ENCODE peak calls at places on chromosomes 6 and 20, in seven cellular contexts. One of them, this sample, is unnamed.

GRCh38 chr6:46014511-46015118 is 1.0 kb downstream of the CLIC5 start:
- DNase-seq in upper lobe of right lung: no peak
- DNase-seq in adrenal gland: no peak
- DNase-seq in pancreas: no peak
- DNase-seq in prostate gland: peak; percentile 10
- DNase-seq in spleen: peak; percentile 73
- DNase-seq in tibial artery: no peak
- DNase-seq in this sample: no peak

GRCh38 chr20:34089655-34090324 is 22.3 kb downstream of the EIF2S2 start:
- DNase-seq in upper lobe of right lung: no peak
- DNase-seq in adrenal gland: no peak
- DNase-seq in pancreas: no peak
- DNase-seq in prostate gland: peak; percentile 52
- DNase-seq in spleen: no peak
- DNase-seq in tibial artery: no peak
- DNase-seq in this sample: no peak

GRCh38 chr6:835476-836160 is 142.7 kb upstream of the EXOC2 start:
- DNase-seq in upper lobe of right lung: no peak
- DNase-seq in adrenal gland: peak; percentile 17
- DNase-seq in pancreas: no peak
- DNase-seq in prostate gland: no peak
- DNase-seq in spleen: no peak
- DNase-seq in tibial artery: no peak
- DNase-seq in this sample: no peak

GRCh38 chr6:29051680-29052079 is 6.7 kb upstream of the OR2W1 start:
- DNase-seq in upper lobe of right lung: no peak
- DNase-seq in adrenal gland: no peak
- DNase-seq in pancreas: no peak
- DNase-seq in prostate gland: no peak
- DNase-seq in spleen: no peak
- DNase-seq in tibial artery: no peak
- DNase-seq in this sample: no peak

GRCh38 chr6:20029979-20030378 is 182.3 kb downstream of the MBOAT1 start:
- DNase-seq in upper lobe of right lung: no peak
- DNase-seq in adrenal gland: no peak
- DNase-seq in pancreas: no peak
- DNase-seq in prostate gland: no peak
- DNase-seq in spleen: no peak
- DNase-seq in tibial artery: no peak
- DNase-seq in this sample: no peak

GRCh38 chr6:102766946-102767345 is 1373.4 kb downstream of the GRIK2 start:
- DNase-seq in upper lobe of right lung: no peak
- DNase-seq in adrenal gland: no peak
- DNase-seq in pancreas: no peak
- DNase-seq in prostate gland: no peak
- DNase-seq in spleen: no peak
- DNase-seq in tibial artery: no peak
- DNase-seq in this sample: no peak

GRCh38 chr6:40816601-40817000 is 222.4 kb downstream of the UNC5CL start:
- DNase-seq in upper lobe of right lung: no peak
- DNase-seq in adrenal gland: no peak
- DNase-seq in pancreas: no peak
- DNase-seq in prostate gland: no peak
- DNase-seq in spleen: no peak
- DNase-seq in tibial artery: no peak
- DNase-seq in this sample: no peak

GRCh38 chr6:69423785-69424184 is 373.0 kb downstream of the LMBRD1 start:
- DNase-seq in upper lobe of right lung: no peak
- DNase-seq in adrenal gland: no peak
- DNase-seq in pancreas: no peak
- DNase-seq in prostate gland: no peak
- DNase-seq in spleen: no peak
- DNase-seq in tibial artery: no peak
- DNase-seq in this sample: no peak

GRCh38 chr6:46376562-46376969 is 114.7 kb downstream of the RCAN2 start:
- DNase-seq in upper lobe of right lung: no peak
- DNase-seq in adrenal gland: no peak
- DNase-seq in pancreas: no peak
- DNase-seq in prostate gland: no peak
- DNase-seq in spleen: no peak
- DNase-seq in tibial artery: no peak
- DNase-seq in this sample: no peak

GRCh38 chr6:79981647-79982046 is 22.8 kb upstream of the TTK start:
- DNase-seq in upper lobe of right lung: no peak
- DNase-seq in adrenal gland: no peak
- DNase-seq in pancreas: no peak
- DNase-seq in prostate gland: no peak
- DNase-seq in spleen: no peak
- DNase-seq in tibial artery: no peak
- DNase-seq in this sample: no peak

GRCh38 chr20:19973920-19974620 is 43.1 kb upstream of the NAA20 start:
- DNase-seq in upper lobe of right lung: peak; percentile 71
- DNase-seq in adrenal gland: no peak
- DNase-seq in pancreas: no peak
- DNase-seq in prostate gland: peak; percentile 63
- DNase-seq in spleen: no peak
- DNase-seq in tibial artery: peak; percentile 94
- DNase-seq in this sample: no peak

GRCh38 chr6:8683204-8683603 is 247.9 kb upstream of the SLC35B3 start:
- DNase-seq in upper lobe of right lung: no peak
- DNase-seq in adrenal gland: no peak
- DNase-seq in pancreas: no peak
- DNase-seq in prostate gland: no peak
- DNase-seq in spleen: no peak
- DNase-seq in tibial artery: no peak
- DNase-seq in this sample: no peak

GRCh38 chr6:8686077-8686476 is 250.7 kb upstream of the SLC35B3 start:
- DNase-seq in upper lobe of right lung: no peak
- DNase-seq in adrenal gland: no peak
- DNase-seq in pancreas: no peak
- DNase-seq in prostate gland: no peak
- DNase-seq in spleen: no peak
- DNase-seq in tibial artery: no peak
- DNase-seq in this sample: no peak

DNA sequence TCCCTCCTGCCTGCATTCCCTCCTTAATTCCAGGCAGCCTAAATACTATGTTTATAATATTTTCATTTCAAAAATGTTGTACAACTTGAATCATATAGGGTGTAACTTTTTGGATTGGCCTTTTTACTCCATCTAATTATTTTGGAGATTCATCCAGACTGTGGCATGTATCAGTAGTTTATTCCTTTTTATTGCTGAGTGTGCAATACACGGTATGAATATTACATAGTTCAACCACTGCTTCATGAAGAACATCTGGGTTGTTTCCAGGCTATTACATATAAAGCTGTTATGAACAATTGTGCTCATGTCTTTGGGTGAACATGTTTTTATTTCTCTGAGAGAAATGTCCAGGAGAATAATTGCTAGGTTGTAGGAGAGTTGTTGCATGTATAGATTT is 253.5 kb upstream of the SLC35B3 start:
- DNase-seq in upper lobe of right lung: no peak
- DNase-seq in adrenal gland: no peak
- DNase-seq in pancreas: no peak
- DNase-seq in prostate gland: no peak
- DNase-seq in spleen: no peak
- DNase-seq in tibial artery: no peak
- DNase-seq in this sample: no peak
- H3K9me3 ChIP-seq in upper lobe of right lung: no peaks in the 10 kb centered on the region
- H3K9me3 ChIP-seq in adrenal gland: no peaks in the 10 kb centered on the region
- H3K9me3 ChIP-seq in pancreas: no peaks in the 10 kb centered on the region
- H3K9me3 ChIP-seq in prostate gland: no peaks in the 10 kb centered on the region
- H3K9me3 ChIP-seq in spleen: peaks cover 13% of the 10 kb centered on the region
- H3K9me3 ChIP-seq in tibial artery: no peaks in the 10 kb centered on the region
- H3K9me3 ChIP-seq in this sample: no peaks in the 10 kb centered on the region

GRCh38 chr20:64038252-64038578 is 2.2 kb downstream of the C20orf204 start:
- DNase-seq in upper lobe of right lung: no peak
- DNase-seq in adrenal gland: no peak
- DNase-seq in pancreas: peak; percentile 84
- DNase-seq in prostate gland: no peak
- DNase-seq in spleen: no peak
- DNase-seq in tibial artery: no peak
- DNase-seq in this sample: no peak

GRCh38 chr20:64037199-64037497 is 1.2 kb downstream of the C20orf204 start:
- DNase-seq in upper lobe of right lung: no peak
- DNase-seq in adrenal gland: no peak
- DNase-seq in pancreas: peak; percentile 66
- DNase-seq in prostate gland: no peak
- DNase-seq in spleen: no peak
- DNase-seq in tibial artery: no peak
- DNase-seq in this sample: no peak

GRCh38 chr20:64037498-64038213 is 1.7 kb downstream of the C20orf204 start:
- DNase-seq in upper lobe of right lung: no peak
- DNase-seq in adrenal gland: no peak
- DNase-seq in pancreas: peak; percentile 52
- DNase-seq in prostate gland: no peak
- DNase-seq in spleen: no peak
- DNase-seq in tibial artery: no peak
- DNase-seq in this sample: no peak

GRCh38 chr20:64039293-64040160 is 3.5 kb downstream of the C20orf204 start:
- DNase-seq in upper lobe of right lung: no peak
- DNase-seq in adrenal gland: no peak
- DNase-seq in pancreas: peak; percentile 67
- DNase-seq in prostate gland: no peak
- DNase-seq in spleen: no peak
- DNase-seq in tibial artery: no peak
- DNase-seq in this sample: no peak

GRCh38 chr20:64038579-64039292 is 2.8 kb downstream of the C20orf204 start:
- DNase-seq in upper lobe of right lung: peak; percentile 89
- DNase-seq in adrenal gland: peak; percentile 76
- DNase-seq in pancreas: peak; percentile 92
- DNase-seq in prostate gland: peak; percentile 54
- DNase-seq in spleen: peak; percentile 97
- DNase-seq in tibial artery: peak; percentile 55
- DNase-seq in this sample: peak; percentile 75
- H3K4me3 ChIP-seq in upper lobe of right lung: peak overlapping the region; percentile 64
- H3K4me3 ChIP-seq in adrenal gland: no peak overlapping the region
- H3K4me3 ChIP-seq in pancreas: peak overlapping the region; percentile 38
- H3K4me3 ChIP-seq in prostate gland: peak overlapping the region; percentile 28
- H3K4me3 ChIP-seq in spleen: peak overlapping the region; percentile 64
- H3K4me3 ChIP-seq in tibial artery: peak overlapping the region; percentile 31
- H3K4me3 ChIP-seq in this sample: peak overlapping the region; percentile 48

GRCh38 chr20:38812915-38813573 is 7.5 kb downstream of the PPP1R16B start:
- DNase-seq in upper lobe of right lung: no peak
- DNase-seq in adrenal gland: no peak
- DNase-seq in pancreas: no peak
- DNase-seq in prostate gland: no peak
- DNase-seq in spleen: no peak
- DNase-seq in tibial artery: no peak
- DNase-seq in this sample: no peak

DNA sequence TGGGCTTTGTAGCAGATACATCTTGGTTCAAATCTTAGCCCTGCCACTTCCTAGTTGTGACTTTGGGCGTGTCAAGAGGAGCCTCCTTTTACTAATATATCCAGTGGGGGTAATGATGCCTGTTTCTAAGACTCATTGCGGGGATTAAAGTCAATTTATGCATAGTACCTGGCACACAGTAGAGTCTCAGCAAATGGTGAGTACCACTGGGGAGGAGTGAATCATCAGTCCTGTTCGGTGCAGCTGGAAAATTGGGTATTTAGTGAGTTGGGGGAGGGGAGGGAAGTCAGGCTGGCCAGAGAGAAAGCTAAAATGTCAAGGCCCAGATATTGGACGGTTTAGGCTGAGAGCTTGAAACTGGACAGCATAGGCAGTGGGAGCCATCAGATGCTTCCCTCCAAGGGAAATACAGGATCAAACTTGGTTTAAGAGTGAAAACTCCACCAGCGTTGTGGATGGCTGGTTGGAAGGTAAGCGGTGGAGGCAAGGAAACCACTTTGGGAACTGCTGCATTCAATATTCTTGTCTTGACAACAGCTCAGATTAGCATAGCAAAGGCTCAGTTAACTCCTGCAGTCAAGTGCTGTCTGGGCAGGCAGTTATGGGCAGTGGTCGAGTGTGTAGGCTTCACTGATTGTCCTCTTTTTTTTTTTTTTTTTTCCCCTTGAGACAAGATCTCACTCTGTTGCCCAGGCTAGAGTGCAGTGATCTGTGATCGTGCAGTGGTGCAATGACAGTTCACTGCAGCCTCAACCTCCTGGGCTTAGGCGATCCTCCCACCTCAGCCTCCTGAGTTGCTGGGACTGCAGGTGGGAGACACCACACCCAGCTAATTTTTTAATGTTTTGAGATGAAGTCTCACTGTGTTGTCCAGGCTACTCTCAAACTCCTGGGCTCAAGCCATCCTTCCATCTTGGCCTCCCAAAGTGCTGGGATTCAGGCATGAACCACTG is 12.9 kb downstream of the PPP1R16B start:
- DNase-seq in upper lobe of right lung: no peak
- DNase-seq in adrenal gland: no peak
- DNase-seq in pancreas: no peak
- DNase-seq in prostate gland: no peak
- DNase-seq in spleen: no peak
- DNase-seq in tibial artery: no peak
- DNase-seq in this sample: no peak
- H3K36me3 ChIP-seq in upper lobe of right lung: no peaks in the 10 kb centered on the region
- H3K36me3 ChIP-seq in adrenal gland: no peaks in the 10 kb centered on the region
- H3K36me3 ChIP-seq in pancreas: no peaks in the 10 kb centered on the region
- H3K36me3 ChIP-seq in prostate gland: no peaks in the 10 kb centered on the region
- H3K36me3 ChIP-seq in spleen: no peaks in the 10 kb centered on the region
- H3K36me3 ChIP-seq in tibial artery: no peaks in the 10 kb centered on the region
- H3K36me3 ChIP-seq in this sample: no peaks in the 10 kb centered on the region

GRCh38 chr6:165222315-165223025 is 86.9 kb downstream of the C6orf118 start:
- DNase-seq in upper lobe of right lung: no peak
- DNase-seq in adrenal gland: no peak
- DNase-seq in pancreas: no peak
- DNase-seq in prostate gland: no peak
- DNase-seq in spleen: no peak
- DNase-seq in tibial artery: no peak
- DNase-seq in this sample: peak; percentile 7

GRCh38 chr6:165219629-165220028 is 89.8 kb downstream of the C6orf118 start:
- DNase-seq in upper lobe of right lung: no peak
- DNase-seq in adrenal gland: no peak
- DNase-seq in pancreas: no peak
- DNase-seq in prostate gland: no peak
- DNase-seq in spleen: no peak
- DNase-seq in tibial artery: no peak
- DNase-seq in this sample: no peak

GRCh38 chr6:165218816-165219215 is 90.6 kb downstream of the C6orf118 start:
- DNase-seq in upper lobe of right lung: no peak
- DNase-seq in adrenal gland: no peak
- DNase-seq in pancreas: no peak
- DNase-seq in prostate gland: no peak
- DNase-seq in spleen: no peak
- DNase-seq in tibial artery: no peak
- DNase-seq in this sample: no peak

GRCh38 chr6:165223736-165224135 is 85.7 kb downstream of the C6orf118 start:
- DNase-seq in upper lobe of right lung: no peak
- DNase-seq in adrenal gland: no peak
- DNase-seq in pancreas: no peak
- DNase-seq in prostate gland: no peak
- DNase-seq in spleen: no peak
- DNase-seq in tibial artery: no peak
- DNase-seq in this sample: no peak

DNA sequence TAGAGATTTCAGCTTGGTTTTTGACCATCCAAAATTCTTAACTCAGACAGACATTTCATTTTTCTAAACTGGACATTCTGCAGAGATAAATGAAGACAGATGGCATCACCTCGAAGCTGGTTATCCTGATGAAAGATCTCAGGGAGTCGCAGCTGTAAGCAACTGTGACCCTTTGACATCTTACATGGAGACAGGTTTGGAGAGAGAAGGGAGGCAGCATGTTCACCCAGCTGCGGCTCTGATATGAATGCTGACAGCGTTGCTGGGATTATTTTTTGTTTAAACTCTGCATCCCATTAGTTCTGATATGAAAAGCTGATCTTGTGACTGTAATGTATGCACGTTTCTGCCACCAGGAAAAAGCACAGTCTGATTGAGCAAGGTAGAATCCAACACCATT is 89.4 kb downstream of the C6orf118 start:
- DNase-seq in upper lobe of right lung: no peak
- DNase-seq in adrenal gland: no peak
- DNase-seq in pancreas: no peak
- DNase-seq in prostate gland: no peak
- DNase-seq in spleen: no peak
- DNase-seq in tibial artery: no peak
- DNase-seq in this sample: no peak
- H3K9me3 ChIP-seq in upper lobe of right lung: no peaks in the 10 kb centered on the region
- H3K9me3 ChIP-seq in adrenal gland: no peaks in the 10 kb centered on the region
- H3K9me3 ChIP-seq in pancreas: no peaks in the 10 kb centered on the region
- H3K9me3 ChIP-seq in prostate gland: no peaks in the 10 kb centered on the region
- H3K9me3 ChIP-seq in spleen: no peaks in the 10 kb centered on the region
- H3K9me3 ChIP-seq in tibial artery: no peaks in the 10 kb centered on the region
- H3K9me3 ChIP-seq in this sample: no peaks in the 10 kb centered on the region